ENCODE peak calls at places on chromosomes 4 and X, in five cellular contexts. Q is Peyer's patch, D is tibial artery, B is mucosa of descending colon, O is colonic mucosa. F is an unnamed sample.

GRCh38 chrX:2723316-2723879 is 28.4 kb upstream of the XG start:
- DNase-seq in Q (no peak), D (no peak), B (no peak), O (no peak), F (no peak)

GRCh38 chrX:69365755-69366154 is 138.4 kb upstream of the NALF2 start:
- DNase-seq in Q (no peak), D (no peak), B (no peak), O (no peak), F (no peak)

GRCh38 chr4:5037553-5038551 is 13.4 kb upstream of the STK32B start:
- DNase-seq in Q (no peak), D (peak; percentile 76), B (peak; percentile 21), O (no peak), F (no peak)

GRCh38 chr4:167602157-167602556 is 367.9 kb upstream of the SPOCK3 start:
- DNase-seq in Q (no peak), D (no peak), B (no peak), O (no peak), F (no peak)

GRCh38 chr4:153785830-153786721 is 2.8 kb downstream of the SFRP2 start:
- DNase-seq in Q (no peak), D (no peak), B (no peak), O (no peak), F (no peak)

GRCh38 chr4:4542824-4543485 is 1.1 kb upstream of the STX18 start:
- DNase-seq in Q (no peak), D (no peak), B (peak; percentile 9), O (peak; percentile 22), F (no peak)

GRCh38 chr4:77104405-77105292 is 28.9 kb upstream of the CCNI start:
- DNase-seq in Q (peak; percentile 33), D (peak; percentile 79), B (peak; percentile 62), O (peak; percentile 65), F (no peak)

GRCh38 chr4:3641501-3641900 is 109.3 kb upstream of the LRPAP1 start:
- DNase-seq in Q (no peak), D (no peak), B (no peak), O (no peak), F (no peak)

GRCh38 chr4:151690164-151690856 is 70.5 kb downstream of the GATB start:
- DNase-seq in Q (no peak), D (no peak), B (no peak), O (no peak), F (no peak)

GRCh38 chr4:185764880-185765279 is 47.1 kb downstream of the SORBS2 start:
- DNase-seq in Q (no peak), D (no peak), B (no peak), O (no peak), F (no peak)

GRCh38 chrX:10387011-10387410 is 230.2 kb downstream of the CLCN4 start:
- DNase-seq in Q (no peak), D (no peak), B (no peak), O (no peak), F (no peak)

GRCh38 chr4:104901438-104901837 is 245.2 kb upstream of the TET2 start:
- DNase-seq in Q (no peak), D (no peak), B (no peak), O (no peak), F (no peak)

GRCh38 chr4:25440478-25441030 is 63.5 kb downstream of the ANAPC4 start:
- DNase-seq in Q (no peak), D (no peak), B (no peak), O (no peak), F (no peak)

GRCh38 chr4:53832549-53832948 is 231.9 kb downstream of the CHIC2 start:
- DNase-seq in Q (no peak), D (no peak), B (no peak), O (no peak), F (no peak)

GRCh38 chr4:53830511-53830910 is 233.9 kb downstream of the CHIC2 start:
- DNase-seq in Q (no peak), D (no peak), B (peak; percentile 60), O (peak; percentile 27), F (no peak)
- H3K9me3 ChIP-seq in Q (no peaks in the 10 kb centered on the region), D (no peaks in the 10 kb centered on the region), B (peaks cover 16% of the 10 kb centered on the region), O (no peaks in the 10 kb centered on the region), F (peaks cover 23% of the 10 kb centered on the region)

GRCh38 chr4:72326692-72327632 is 242.1 kb downstream of the ADAMTS3 start:
- DNase-seq in Q (no peak), D (no peak), B (no peak), O (no peak), F (no peak)
- TF ChIP-seq CTCF in Q (peak; percentile 50), D (peak; percentile 55), B (no peak), O (peak; percentile 40), F (peak; percentile 67)

DNA sequence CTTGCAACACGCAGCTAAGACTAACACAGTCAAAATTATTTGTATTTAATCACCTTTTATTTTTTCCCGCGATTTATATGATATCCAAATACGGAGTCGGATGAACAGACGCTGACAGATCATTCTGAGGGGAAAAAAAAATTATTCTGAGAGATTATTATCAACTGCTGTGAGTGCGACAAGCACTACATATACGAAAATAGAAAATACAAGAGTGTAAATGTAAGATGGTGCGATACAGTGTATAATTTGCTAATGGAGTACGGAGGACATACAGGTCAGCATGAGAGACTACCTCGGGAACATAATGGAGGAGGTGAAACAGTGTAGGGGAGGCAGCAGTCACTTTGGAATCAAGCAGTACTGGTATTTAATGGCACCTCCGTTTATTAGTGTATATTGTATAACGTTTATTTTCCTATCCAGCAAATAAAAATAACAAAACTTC is 2.8 kb upstream of the LIN54 start:
- DNase-seq in Q (no peak), D (no peak), B (no peak), O (no peak), F (no peak)
- H3K36me3 ChIP-seq in Q (no peaks in the 10 kb centered on the region), D (no peaks in the 10 kb centered on the region), B (no peaks in the 10 kb centered on the region), O (no peaks in the 10 kb centered on the region), F (no peaks in the 10 kb centered on the region)

GRCh38 chrX:78237127-78237526 is 90.3 kb downstream of the CYSLTR1 start:
- DNase-seq in Q (no peak), D (no peak), B (no peak), O (no peak), F (no peak)
- H3K9me3 ChIP-seq in Q (no peaks in the 10 kb centered on the region), D (no peaks in the 10 kb centered on the region), B (no peaks in the 10 kb centered on the region), O (no peaks in the 10 kb centered on the region), F (no peaks in the 10 kb centered on the region)

GRCh38 chr4:95095352-95095974 is 337.7 kb downstream of the BMPR1B start:
- DNase-seq in Q (no peak), D (no peak), B (no peak), O (no peak), F (peak; percentile 65)
- TF ChIP-seq CTCF in Q (no peak), D (peak; percentile 45), B (no peak), O (no peak), F (peak; percentile 88)

GRCh38 chr4:145177511-145177905 is 2.9 kb downstream of the OTUD4 start:
- DNase-seq in Q (no peak), D (no peak), B (no peak), O (no peak), F (no peak)
- H3K36me3 ChIP-seq in Q (no peaks in the 10 kb centered on the region), D (no peaks in the 10 kb centered on the region), B (no peaks in the 10 kb centered on the region), O (no peaks in the 10 kb centered on the region), F (peaks cover 28% of the 10 kb centered on the region)

GRCh38 chr4:159685406-159686092 is 582.7 kb downstream of the RAPGEF2 start:
- DNase-seq in Q (no peak), D (no peak), B (no peak), O (no peak), F (no peak)

GRCh38 chr4:159684061-159684460 is 581.2 kb downstream of the RAPGEF2 start:
- DNase-seq in Q (no peak), D (no peak), B (no peak), O (no peak), F (no peak)

DNA sequence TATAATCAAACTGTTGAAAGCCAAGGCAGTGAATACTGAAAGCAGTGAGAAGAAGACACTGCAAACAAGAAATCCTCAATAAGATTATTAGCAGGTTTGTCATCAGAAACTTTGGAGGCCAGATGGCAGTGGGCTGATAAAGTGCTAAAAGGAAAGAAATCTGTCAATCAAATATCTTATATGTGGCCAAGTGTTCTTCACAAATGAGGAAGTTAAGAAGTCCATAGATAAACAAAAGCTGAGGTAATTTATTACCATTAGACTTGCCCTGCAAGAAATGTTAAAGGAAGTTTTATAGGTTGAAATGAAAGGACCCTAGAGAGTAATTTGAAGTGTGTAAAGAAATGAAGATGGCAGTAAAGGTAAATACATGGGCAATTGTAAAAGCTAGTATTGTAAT is 586.6 kb downstream of the RAPGEF2 start:
- DNase-seq in Q (no peak), D (no peak), B (no peak), O (no peak), F (no peak)
- H3K9me3 ChIP-seq in Q (no peaks in the 10 kb centered on the region), D (no peaks in the 10 kb centered on the region), B (peaks cover 15% of the 10 kb centered on the region), O (no peaks in the 10 kb centered on the region), F (no peaks in the 10 kb centered on the region)

GRCh38 chr4:8410641-8411271 is 29.8 kb downstream of the ACOX3 start:
- DNase-seq in Q (no peak), D (peak; percentile 52), B (peak; percentile 74), O (peak; percentile 70), F (peak; percentile 12)
- TF ChIP-seq CTCF in Q (peak; percentile 17), D (no peak), B (no peak), O (no peak), F (peak; percentile 38)